ENCODE peak calls at places on chromosomes 16 and 17, in eight cellular contexts. H is fibroblast of lung; Y is lower lobe of right lung; O is kidney; W is breast epithelium; Q is body of pancreas; I is BJ; B is CD8-positive, alpha-beta T cell. J is an unnamed sample.
A peak's percentile ranks its signal among the peaks of the same experiment; 100 is the strongest.

GRCh38 chr17:63369233-63369632 is 76.9 kb downstream of the CYB561 start:
- DNase-seq in Y (no peak), B (no peak), O (no peak), H (no peak), Q (no peak), W (no peak), I (no peak), J (no peak)

GRCh38 chr16:4070936-4071335 is 45.3 kb downstream of the ADCY9 start:
- DNase-seq in H (no peak), Q (no peak), O (no peak), B (no peak), Y (no peak), W (no peak), I (no peak), J (no peak)

GRCh38 chr17:79192503-79193500 is 118.2 kb downstream of the ENGASE start:
- DNase-seq in Q (peak; percentile 44), W (no peak), B (no peak), O (no peak), I (no peak), Y (no peak), H (peak; percentile 12), J (no peak)

GRCh38 chr17:70344356-70345060 is 175.2 kb downstream of the KCNJ2 start:
- DNase-seq in O (no peak), Y (no peak), W (no peak), I (no peak), B (no peak), H (peak; percentile 59), Q (no peak), J (no peak)

GRCh38 chr16:2335286-2335895 is 5.1 kb downstream of the ABCA3 start:
- DNase-seq in H (no peak), B (no peak), W (no peak), O (no peak), Y (no peak), Q (no peak), I (no peak), J (no peak)

GRCh38 chr17:27276653-27277156 is 17.2 kb upstream of the WSB1 start:
- DNase-seq in O (no peak), Q (no peak), W (no peak), B (no peak), Y (no peak), H (peak; percentile 97), I (no peak), J (no peak)

GRCh38 chr17:63246344-63246743 is 199.8 kb downstream of the CYB561 start:
- DNase-seq in H (peak; percentile 56), W (no peak), I (no peak), Y (no peak), Q (no peak), B (no peak), O (no peak), J (no peak)

GRCh38 chr17:28599311-28600184 is 723 bp upstream of the SPAG5 start:
- DNase-seq in I (peak; percentile 53), O (no peak), Q (peak; percentile 84), Y (peak; percentile 65), H (peak; percentile 86), B (peak; percentile 77), W (no peak), J (no peak)

GRCh38 chr16:27237229-27238015 is 31.1 kb downstream of the NSMCE1 start:
- DNase-seq in B (peak; percentile 82), W (peak; percentile 49), H (peak; percentile 14), O (peak; percentile 82), Q (no peak), Y (peak; percentile 50), I (no peak), J (peak; percentile 73)

GRCh38 chr16:22671301-22672076 is 142.5 kb upstream of the HS3ST2 start:
- DNase-seq in H (peak; percentile 38), W (no peak), I (no peak), Y (no peak), O (no peak), B (no peak), Q (no peak), J (no peak)

GRCh38 chr17:49798182-49798581 is 9.7 kb downstream of the KAT7 start:
- DNase-seq in W (no peak), B (no peak), H (peak; percentile 21), Q (no peak), I (no peak), O (no peak), Y (no peak), J (no peak)

GRCh38 chr17:45775576-45776011 is 8.5 kb upstream of the CRHR1 start:
- DNase-seq in W (no peak), B (no peak), I (no peak), O (peak; percentile 93), H (no peak), Y (no peak), Q (peak; percentile 97), J (no peak)

DNA sequence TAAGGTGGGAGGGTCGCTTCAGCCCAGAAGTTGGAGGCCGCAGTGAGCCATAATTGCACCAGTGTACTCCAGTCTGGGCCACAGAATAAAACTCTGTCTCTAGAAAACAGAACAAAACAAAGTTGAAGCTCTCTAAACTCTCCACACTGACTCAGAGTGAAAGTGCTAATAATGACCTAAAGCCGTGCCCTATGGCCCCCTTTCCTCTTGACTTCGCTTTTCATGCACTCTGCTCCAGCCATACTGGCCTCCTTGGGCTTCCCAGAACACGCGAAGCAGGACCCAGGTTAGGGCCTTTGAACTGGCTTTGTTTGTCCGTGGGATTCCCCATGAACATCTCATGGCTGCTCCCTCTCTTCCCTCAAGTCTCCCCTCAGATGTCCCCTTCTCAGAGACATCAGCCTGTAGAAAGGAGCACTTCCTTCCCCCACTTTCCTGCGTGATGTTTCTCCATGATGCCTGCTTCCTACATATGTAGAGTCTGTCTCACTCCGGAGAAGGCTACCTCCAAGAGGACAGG is 18.6 kb upstream of the SPN start:
- DNase-seq in I (no peak), O (no peak), W (no peak), B (no peak), H (no peak), Q (no peak), Y (no peak), J (peak; percentile 78)
- H3K4me3 ChIP-seq in I (no peak overlapping the region), O (no peak overlapping the region), W (no peak overlapping the region), B (no peak overlapping the region), H (no peak overlapping the region), Q (no peak overlapping the region), Y (no peak overlapping the region), J (no peak overlapping the region)

GRCh38 chr16:81201267-81201666 is 37.2 kb upstream of the BCO1 start:
- DNase-seq in H (no peak), Q (peak; percentile 12), Y (no peak), I (no peak), W (no peak), B (no peak), O (no peak), J (no peak)

GRCh38 chr16:81207076-81207475 is 31.4 kb upstream of the BCO1 start:
- DNase-seq in B (no peak), O (no peak), I (no peak), W (no peak), H (peak; percentile 19), Y (no peak), Q (no peak), J (no peak)

GRCh38 chr16:81210807-81211206 is 27.7 kb upstream of the BCO1 start:
- DNase-seq in O (no peak), I (no peak), H (no peak), Y (no peak), W (no peak), B (no peak), Q (no peak), J (no peak)

DNA sequence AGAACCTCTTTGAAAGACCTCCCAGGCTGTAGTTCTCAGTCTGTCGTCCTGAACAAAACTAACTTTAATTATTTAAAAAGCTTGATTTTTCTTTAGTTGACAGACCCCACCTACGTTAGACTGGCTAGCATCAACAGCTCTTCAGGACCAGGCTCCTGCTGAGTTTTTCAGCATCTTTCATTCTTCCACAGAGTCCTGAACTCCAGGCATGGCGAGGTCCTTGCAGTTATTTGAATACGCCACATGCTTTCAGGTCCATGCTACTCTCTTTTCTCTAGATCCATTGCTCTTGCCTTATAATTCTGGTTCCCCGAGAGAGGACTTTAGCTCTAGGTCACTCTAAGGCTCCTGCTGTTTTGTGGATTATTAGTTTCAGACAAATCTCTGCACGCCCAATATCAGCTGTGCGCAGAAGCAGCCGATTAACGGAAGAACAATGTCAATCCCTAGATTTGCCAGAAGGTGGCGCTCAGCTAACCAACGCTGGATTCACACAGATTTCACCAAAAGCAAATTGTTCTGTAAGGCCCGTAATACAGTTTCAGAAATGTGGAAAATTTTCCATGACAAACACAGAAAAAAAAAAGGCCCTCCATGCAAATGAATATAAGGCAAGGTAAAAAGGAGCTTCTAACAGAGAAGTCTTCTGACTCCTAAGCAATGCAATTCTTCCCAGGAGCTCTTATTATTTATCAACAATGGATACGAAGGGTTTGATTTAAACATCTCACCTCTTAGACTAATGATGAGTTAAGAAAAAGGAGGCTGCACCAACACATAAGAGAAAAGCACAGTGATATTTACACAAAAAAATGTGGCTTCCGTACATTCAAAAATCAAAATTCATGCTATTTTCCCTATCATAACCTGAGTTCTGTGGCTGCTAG is 33.5 kb upstream of the BCO1 start:
- DNase-seq in Y (no peak), H (peak; percentile 72), B (no peak), O (no peak), I (no peak), W (no peak), Q (peak; percentile 34), J (no peak)
- TF ChIP-seq CTCF in Y (peak; percentile 58), H (peak; percentile 84), B (peak; percentile 61), O (peak; percentile 73), I (peak; percentile 74), W (peak; percentile 60), Q (peak; percentile 29), J (peak; percentile 69)

DNA sequence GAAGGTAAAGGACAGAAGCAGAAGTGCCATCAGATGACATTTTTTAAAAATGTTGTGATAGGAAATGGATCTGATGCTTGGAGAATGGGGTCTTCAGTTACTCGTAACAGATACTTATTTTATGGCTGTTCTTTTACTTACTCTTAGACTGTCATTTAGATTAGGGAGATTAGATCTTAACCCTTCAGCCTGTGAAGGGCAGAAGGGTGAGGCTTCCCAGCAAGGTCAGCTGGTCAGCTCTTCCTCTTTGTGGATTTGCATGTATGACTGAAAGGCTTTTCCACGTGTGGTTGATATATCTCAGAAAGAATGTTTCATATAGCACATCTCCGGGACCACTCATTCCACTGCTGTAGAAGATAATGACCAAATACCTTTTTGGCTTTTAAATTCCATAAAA is 27.4 kb downstream of the GRB7 start:
- DNase-seq in Y (no peak), Q (no peak), B (no peak), W (no peak), H (no peak), O (no peak), I (no peak), J (no peak)
- H3K36me3 ChIP-seq in Y (peaks cover 4% of the 10 kb centered on the region), Q (no peaks in the 10 kb centered on the region), B (peaks cover 45% of the 10 kb centered on the region), W (no peaks in the 10 kb centered on the region), H (no peaks in the 10 kb centered on the region), O (no peaks in the 10 kb centered on the region), I (no peaks in the 10 kb centered on the region), J (peaks cover 41% of the 10 kb centered on the region)

DNA sequence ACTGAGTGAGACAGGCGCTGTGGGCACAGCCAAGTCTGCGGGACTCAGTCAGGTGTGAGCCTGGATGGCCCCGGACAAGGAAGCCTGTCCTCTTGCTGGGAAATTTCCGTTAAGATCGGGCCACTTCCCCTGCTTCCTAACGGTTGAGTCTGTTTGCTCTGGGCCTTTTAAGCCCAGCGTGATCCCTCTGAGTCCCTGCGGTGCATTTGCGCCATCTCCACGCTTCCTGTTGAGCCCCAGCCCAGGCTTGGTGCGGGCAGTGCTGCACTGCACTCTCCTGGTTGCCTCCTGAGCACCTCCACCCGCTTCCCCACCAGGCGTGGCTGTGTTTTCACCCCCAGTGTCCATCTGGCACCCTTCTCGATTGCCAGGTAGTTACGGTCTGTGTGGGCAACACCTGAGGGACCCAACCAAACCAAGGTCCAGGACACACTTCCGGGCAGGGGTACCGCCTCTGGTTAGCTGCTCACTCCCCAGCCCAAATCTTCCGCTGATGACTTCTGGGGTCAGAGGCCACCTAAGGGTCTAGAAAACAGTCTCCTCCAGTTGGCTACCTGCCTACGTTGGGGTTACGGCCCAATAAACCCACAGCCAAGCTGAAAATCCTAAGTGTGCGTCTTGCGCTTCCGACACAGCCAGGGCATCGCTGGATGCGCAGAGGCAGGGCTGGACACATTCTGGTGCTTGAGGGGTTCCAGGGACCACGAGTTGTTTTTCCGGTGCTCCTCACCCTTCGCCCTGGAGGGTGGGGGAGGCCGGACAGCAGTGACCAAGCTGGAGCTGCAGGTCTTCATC is 1.4 kb upstream of the SLC25A10 start:
- DNase-seq in W (no peak), Q (peak; percentile 34), H (no peak), B (no peak), O (peak; percentile 75), I (no peak), Y (no peak), J (peak; percentile 36)
- H3K4me3 ChIP-seq in W (peak overlapping the region; percentile 94), Q (no peak overlapping the region), H (no peak overlapping the region), B (peak overlapping the region; percentile 53), O (peak overlapping the region; percentile 62), I (no peak overlapping the region), Y (peak overlapping the region; percentile 86), J (no peak overlapping the region)

J was measured in GM06990.